ENCODE peak calls at places on chromosomes 3 and 15, in seven cellular contexts. F, E, G, U, D, I and H are unnamed samples.

GRCh38 chr3:50229490-50229889 is 6.5 kb upstream of the GNAI2 start:
- DNase-seq in E (no peak), G (no peak), U (no peak), F (no peak), I (no peak), D (no peak), H (no peak)

GRCh38 chr15:101170568-101171350 is 81.1 kb downstream of the CHSY1 start:
- DNase-seq in G (no peak), I (no peak), F (no peak), D (peak; percentile 79), U (no peak), E (peak; percentile 52), H (peak; percentile 60)

GRCh38 chr15:22258402-22259150 is 178.2 kb downstream of the OR4M2 start:
- DNase-seq in E (no peak), F (no peak), I (no peak), D (no peak), G (no peak), U (peak; percentile 49), H (no peak)

GRCh38 chr3:130835483-130835882 is 58.4 kb upstream of the ATP2C1 start:
- DNase-seq in E (no peak), U (no peak), I (no peak), G (no peak), F (no peak), D (no peak), H (no peak)

GRCh38 chr15:31390029-31390428 is 63.4 kb downstream of the KLF13 start:
- DNase-seq in I (no peak), F (no peak), G (no peak), U (no peak), D (no peak), E (no peak), H (no peak)

GRCh38 chr3:149970716-149971402 is at the start of gene PFN2:
- DNase-seq in I (peak; percentile 48), D (no peak), G (peak; percentile 74), U (peak; percentile 91), F (peak; percentile 64), E (peak; percentile 40), H (peak; percentile 21)

GRCh38 chr3:177978948-177979347 is 557.3 kb upstream of the KCNMB2 start:
- DNase-seq in U (no peak), E (no peak), I (no peak), F (no peak), D (no peak), G (no peak), H (no peak)

GRCh38 chr3:186598794-186599141 is 14.1 kb upstream of the AHSG start:
- DNase-seq in D (no peak), F (no peak), G (no peak), E (no peak), U (no peak), I (no peak), H (no peak)

GRCh38 chr3:149813367-149814281 is 609 bp downstream of the RNF13 start:
- DNase-seq in E (no peak), U (peak; percentile 17), G (no peak), D (no peak), I (peak; percentile 48), F (no peak), H (peak; percentile 11)

GRCh38 chr3:14458434-14459280 is 56.3 kb downstream of the SLC6A6 start:
- DNase-seq in D (no peak), I (no peak), U (no peak), G (no peak), E (no peak), F (no peak), H (no peak)

GRCh38 chr3:12187448-12188327 is 29.0 kb upstream of the TIMP4 start:
- DNase-seq in D (no peak), G (peak; percentile 69), I (peak; percentile 56), U (no peak), E (no peak), F (no peak), H (no peak)

GRCh38 chr3:22922317-22922716 is 280.8 kb upstream of the UBE2E2 start:
- DNase-seq in G (no peak), U (peak; percentile 18), I (no peak), F (no peak), E (no peak), D (no peak), H (no peak)

GRCh38 chr15:64989331-64990167 is at the start of gene SPG21:
- DNase-seq in G (peak; percentile 96), U (peak; percentile 96), D (peak; percentile 92), E (peak; percentile 84), I (peak; percentile 96), F (peak; percentile 94), H (peak; percentile 80)
- TF ChIP-seq POLR2A in G (peak; percentile 71), U (peak; percentile 90), D (peak; percentile 48), E (peak; percentile 65), I (no peak), F (no peak), H (peak; percentile 45)

GRCh38 chr3:155746703-155747102 is 1.8 kb upstream of the PLCH1 start:
- DNase-seq in I (no peak), D (no peak), U (no peak), G (no peak), F (no peak), E (no peak), H (no peak)

GRCh38 chr3:155745795-155746550 is 1.1 kb upstream of the PLCH1 start:
- DNase-seq in U (peak; percentile 68), I (peak; percentile 56), G (no peak), D (no peak), E (peak; percentile 58), F (peak; percentile 32), H (no peak)

GRCh38 chr3:155744091-155744625 is 713 bp downstream of the PLCH1 start:
- DNase-seq in F (peak; percentile 71), D (no peak), I (peak; percentile 79), E (peak; percentile 76), U (peak; percentile 69), G (peak; percentile 60), H (no peak)

GRCh38 chr3:155743616-155744015 is 1.3 kb downstream of the PLCH1 start:
- DNase-seq in U (no peak), D (no peak), G (no peak), E (no peak), F (no peak), I (no peak), H (no peak)

GRCh38 chr3:155744626-155745324 is at the start of gene PLCH1:
- DNase-seq in G (peak; percentile 68), U (peak; percentile 80), D (peak; percentile 84), E (peak; percentile 62), F (peak; percentile 74), I (peak; percentile 79), H (peak; percentile 28)
- TF ChIP-seq POLR2A in G (no peak), U (no peak), D (no peak), E (no peak), F (no peak), I (no peak), H (no peak)

GRCh38 chr3:49158792-49159191 is 7.3 kb downstream of the CCDC71 start:
- DNase-seq in D (no peak), E (no peak), U (no peak), I (no peak), G (no peak), F (no peak), H (no peak)
- TF ChIP-seq POLR2A in D (no peak), E (no peak), U (no peak), I (no peak), G (no peak), F (no peak), H (no peak)

DNA sequence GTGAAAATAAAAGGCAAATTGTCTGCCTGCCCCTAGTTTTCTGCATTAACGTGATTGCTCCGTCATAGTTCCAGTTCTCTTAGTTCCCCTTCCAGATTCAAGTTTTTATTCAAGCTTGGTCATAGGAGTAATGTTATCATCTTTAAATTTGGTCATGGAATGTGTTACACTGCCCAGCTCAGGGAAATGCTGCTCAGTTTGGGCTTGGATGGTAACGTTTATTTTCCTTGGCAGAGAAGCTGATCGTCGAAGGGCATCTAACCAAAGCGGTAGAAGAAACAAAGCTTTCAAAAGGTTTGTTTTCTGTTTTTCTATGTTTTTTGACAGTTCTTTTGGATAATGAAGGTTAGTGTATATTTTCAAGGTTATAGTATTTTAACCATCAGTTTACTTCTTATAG is 118.4 kb upstream of the FLNB start:
- DNase-seq in G (no peak), I (no peak), D (no peak), E (no peak), F (no peak), U (no peak), H (no peak)
- TF ChIP-seq POLR2A in G (no peak), I (no peak), D (no peak), E (no peak), F (no peak), U (no peak), H (no peak)